ENCODE peak calls at places on chromosomes 16 and 17, in four cellular contexts. V is fibroblast of lung, E is GM23248, C is IMR-90. R is an unnamed sample.

GRCh38 chr17:72677714-72678390 is 414.6 kb downstream of the SLC39A11 start:
- DNase-seq in V (no peak), E (peak), C (peak), R (no peak)

GRCh38 chr17:66438101-66438500 is 135.7 kb downstream of the PRKCA start:
- DNase-seq in V (no peak), E (no peak), C (no peak), R (peak)

GRCh38 chr16:84597518-84598390 is 20.1 kb downstream of the COTL1 start:
- DNase-seq in V (peak), E (no peak), C (no peak), R (peak)

GRCh38 chr16:89200850-89201466 is 621 bp upstream of the SLC22A31 start:
- DNase-seq in V (no peak), E (no peak), C (no peak), R (no peak)

GRCh38 chr16:19095699-19096098 is 18.1 kb upstream of the ITPRIPL2 start:
- DNase-seq in V (no peak), E (no peak), C (no peak), R (peak)

GRCh38 chr17:21033350-21033749 is 9.5 kb downstream of the USP22 start:
- DNase-seq in V (peak), E (peak), C (peak), R (no peak)

GRCh38 chr17:83176272-83176955 is 97.0 kb downstream of the METRNL start:
- DNase-seq in V (no peak), E (no peak), C (no peak), R (no peak)

GRCh38 chr16:83215417-83216001 is 588.7 kb downstream of the CDH13 start:
- DNase-seq in V (peak), E (peak), C (peak), R (peak)

GRCh38 chr16:69773255-69773947 is 11.3 kb downstream of the WWP2 start:
- DNase-seq in V (no peak), E (no peak), C (no peak), R (peak)

GRCh38 chr16:1857433-1858097 is 14.4 kb downstream of the MEIOB start:
- DNase-seq in V (no peak), E (no peak), C (no peak), R (no peak)

GRCh38 chr17:53736516-53737274 is 86.0 kb upstream of the KIF2B start:
- DNase-seq in V (no peak), E (no peak), C (no peak), R (no peak)

GRCh38 chr16:4795181-4795827 is at the start of gene SMIM22:
- DNase-seq in V (no peak), E (no peak), C (no peak), R (no peak)

GRCh38 chr16:14307059-14307531 is 236.0 kb downstream of the MRTFB start:
- DNase-seq in V (no peak), E (peak), C (no peak), R (peak)

GRCh38 chr16:75818491-75818890 is 92.2 kb upstream of the CPHXL start:
- DNase-seq in V (no peak), E (peak), C (no peak), R (no peak)

GRCh38 chr17:50683434-50684287 is 24.1 kb downstream of the ANKRD40 start:
- DNase-seq in V (no peak), E (no peak), C (no peak), R (no peak)

GRCh38 chr16:23497543-23497868 is 12.8 kb downstream of the GGA2 start:
- DNase-seq in V (no peak), E (no peak), C (no peak), R (no peak)

GRCh38 chr17:68197091-68197996 is 50.5 kb upstream of the AMZ2 start:
- DNase-seq in V (no peak), E (no peak), C (no peak), R (peak)

GRCh38 chr17:76696763-76697701 is 13.7 kb downstream of the MXRA7 start:
- DNase-seq in V (no peak), E (peak), C (no peak), R (no peak)

GRCh38 chr17:11705111-11705510 is 106.8 kb downstream of the DNAH9 start:
- DNase-seq in V (no peak), E (no peak), C (no peak), R (no peak)

GRCh38 chr17:3534881-3535252 is 22.7 kb downstream of the TRPV3 start:
- DNase-seq in V (peak), E (peak), C (peak), R (peak)

GRCh38 chr17:8117980-8118768 is at the start of gene ALOXE3:
- DNase-seq in V (peak), E (peak), C (peak), R (no peak)

GRCh38 chr16:28923652-28924398 is 1.2 kb downstream of the RABEP2 start:
- DNase-seq in V (no peak), E (no peak), C (no peak), R (peak)

GRCh38 chr16:1647904-1648303 is 30.2 kb upstream of the JPT2 start:
- DNase-seq in V (no peak), E (no peak), C (no peak), R (no peak)

GRCh38 chr17:34361478-34362061 is 1.5 kb downstream of the CCL1 start:
- DNase-seq in V (peak), E (peak), C (peak), R (peak)

GRCh38 chr17:56045907-56046306 is 107.4 kb upstream of the ANKFN1 start:
- DNase-seq in V (no peak), E (no peak), C (no peak), R (no peak)
- H2AFZ ChIP-seq in V (no peak), E (no peak), C (no peak), R (no peak)

DNA sequence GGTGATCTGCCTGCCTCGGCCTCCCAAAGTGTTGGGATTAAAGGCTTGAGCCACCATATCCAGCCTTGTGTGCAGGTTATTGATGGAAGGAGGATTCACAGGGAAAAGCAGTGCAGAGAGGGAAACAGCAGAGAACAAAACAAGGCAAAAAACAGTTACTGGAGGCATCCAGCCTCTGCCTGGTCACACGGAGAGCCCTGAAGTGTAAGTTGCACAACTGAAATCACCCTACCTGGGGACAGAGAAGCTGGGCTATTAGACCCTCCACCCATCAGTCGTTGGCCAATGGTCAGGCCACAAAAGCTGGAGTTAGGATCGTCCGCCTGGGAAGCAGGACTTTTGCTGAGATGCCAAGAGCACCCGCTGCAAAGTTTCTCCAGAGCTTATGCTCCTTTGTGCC is 57.9 kb upstream of the BCO1 start:
- DNase-seq in V (no peak), E (no peak), C (no peak), R (no peak)
- H3K4me3 ChIP-seq in V (peak), E (no peak), C (no peak), R (no peak)

GRCh38 chr16:73730496-73731090 is 566.0 kb upstream of the PSMD7 start:
- DNase-seq in V (no peak), E (no peak), C (no peak), R (no peak)
- H2AFZ ChIP-seq in V (no peak), E (no peak), C (no peak), R (no peak)

DNA sequence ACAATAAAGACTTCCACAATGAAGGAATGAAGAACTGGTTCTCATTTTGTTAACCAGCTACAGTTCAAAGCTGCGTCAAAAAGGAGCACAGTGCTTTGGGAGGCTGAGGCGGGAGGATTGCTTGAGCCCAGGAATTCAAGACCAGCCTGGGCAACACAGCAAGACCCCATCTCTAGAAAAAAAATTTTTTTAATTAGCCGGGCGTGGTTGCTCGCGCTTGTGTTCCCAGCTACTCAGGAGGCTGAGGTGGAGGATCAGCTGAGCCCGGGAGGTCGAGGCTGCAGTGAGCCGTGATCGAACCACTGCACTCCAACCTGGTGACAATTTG is 764 bp upstream of the SLC6A4 start:
- DNase-seq in V (no peak), E (no peak), C (no peak), R (no peak)
- H3K4me3 ChIP-seq in V (peak), E (peak), C (no peak), R (no peak)

GRCh38 chr17:41067281-41067680 is 1.6 kb upstream of the KRTAP2-4 start:
- DNase-seq in V (no peak), E (peak), C (peak), R (no peak)

GRCh38 chr17:41065829-41066624 is at the start of gene KRTAP2-4:
- DNase-seq in V (peak), E (peak), C (peak), R (no peak)

GRCh38 chr17:41063449-41063848 is 2.2 kb downstream of the KRTAP2-4 start:
- DNase-seq in V (no peak), E (no peak), C (no peak), R (no peak)

GRCh38 chr17:41061969-41062368 is 2.1 kb upstream of the KRTAP2-3 start:
- DNase-seq in V (peak), E (peak), C (peak), R (no peak)

GRCh38 chr17:41064301-41064700 is 1.4 kb downstream of the KRTAP2-4 start:
- DNase-seq in V (no peak), E (no peak), C (no peak), R (no peak)
- H2AFZ ChIP-seq in V (no peak), E (no peak), C (no peak), R (no peak)

GRCh38 chr17:79779088-79779529 is 1.2 kb downstream of the CBX2 start:
- DNase-seq in V (no peak), E (no peak), C (no peak), R (no peak)

GRCh38 chr17:79781012-79781665 is 3.2 kb downstream of the CBX2 start:
- DNase-seq in V (no peak), E (no peak), C (no peak), R (no peak)

GRCh38 chr17:79777844-79778503 is at the start of gene CBX2:
- DNase-seq in V (peak), E (peak), C (peak), R (peak)

GRCh38 chr17:79778504-79779087 is 648 bp downstream of the CBX2 start:
- DNase-seq in V (no peak), E (no peak), C (no peak), R (peak)

DNA sequence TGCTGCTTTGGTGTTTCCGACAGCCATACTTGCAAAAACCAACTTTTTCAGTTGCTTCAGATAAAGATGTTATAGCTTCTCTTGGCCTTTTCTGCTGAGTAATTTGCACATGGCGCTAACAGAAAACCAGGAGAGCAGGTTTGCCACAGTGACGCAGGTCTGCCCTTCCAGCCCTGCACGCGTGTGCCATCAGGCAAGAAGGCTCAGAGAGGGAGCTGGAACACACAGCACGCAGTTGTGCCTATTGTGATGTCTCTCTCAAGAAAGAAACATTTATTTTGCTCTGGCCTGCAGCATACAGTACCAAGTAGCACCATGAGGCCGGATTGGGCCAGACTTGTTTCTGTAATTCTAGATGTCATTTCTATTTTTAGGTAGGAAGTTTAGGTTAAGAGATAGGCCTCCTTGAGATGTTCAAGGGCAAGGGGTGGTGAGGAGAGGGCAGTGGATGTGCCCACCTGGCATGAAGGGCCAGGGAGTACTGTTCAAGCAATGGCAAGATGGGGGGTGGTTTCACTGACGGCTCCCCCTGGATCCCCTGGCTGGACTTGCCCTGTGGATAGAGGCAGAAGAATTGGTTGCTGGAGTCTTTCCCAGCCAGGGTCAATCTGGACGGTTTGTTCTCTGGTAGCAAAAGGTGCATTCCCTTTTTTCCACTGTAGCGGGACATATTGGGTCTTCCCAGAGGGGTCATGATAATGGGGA is 1.9 kb downstream of the CBX2 start:
- DNase-seq in V (no peak), E (no peak), C (no peak), R (no peak)
- H3K4me3 ChIP-seq in V (no peak), E (no peak), C (no peak), R (no peak)

GRCh38 chr17:78269893-78270490 is 38.6 kb downstream of the TMEM235 start:
- DNase-seq in V (no peak), E (no peak), C (no peak), R (no peak)
- H2AFZ ChIP-seq in V (no peak), E (no peak), C (no peak), R (no peak)

DNA sequence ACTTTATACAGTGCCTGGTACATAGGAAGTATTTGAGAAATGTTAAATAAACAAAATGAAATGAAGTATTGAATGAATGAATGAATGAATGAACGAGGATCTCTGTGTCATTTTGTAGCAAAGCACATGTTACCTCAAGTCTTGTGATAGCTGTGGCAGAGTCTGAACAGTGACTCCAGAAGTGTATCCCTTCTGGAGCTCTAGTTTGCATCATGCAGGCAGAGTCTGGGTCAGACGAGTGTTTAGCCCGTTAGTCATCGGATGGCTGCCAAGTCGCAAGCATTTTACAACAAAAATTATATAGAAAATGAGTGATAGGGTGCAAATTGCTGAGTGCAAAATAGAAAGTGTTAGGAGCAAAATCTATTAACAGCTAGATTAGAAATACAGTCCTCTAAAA is 113.2 kb downstream of the FTO start:
- DNase-seq in V (peak), E (peak), C (peak), R (no peak)
- H3K4me3 ChIP-seq in V (no peak), E (peak), C (no peak), R (no peak)

DNA sequence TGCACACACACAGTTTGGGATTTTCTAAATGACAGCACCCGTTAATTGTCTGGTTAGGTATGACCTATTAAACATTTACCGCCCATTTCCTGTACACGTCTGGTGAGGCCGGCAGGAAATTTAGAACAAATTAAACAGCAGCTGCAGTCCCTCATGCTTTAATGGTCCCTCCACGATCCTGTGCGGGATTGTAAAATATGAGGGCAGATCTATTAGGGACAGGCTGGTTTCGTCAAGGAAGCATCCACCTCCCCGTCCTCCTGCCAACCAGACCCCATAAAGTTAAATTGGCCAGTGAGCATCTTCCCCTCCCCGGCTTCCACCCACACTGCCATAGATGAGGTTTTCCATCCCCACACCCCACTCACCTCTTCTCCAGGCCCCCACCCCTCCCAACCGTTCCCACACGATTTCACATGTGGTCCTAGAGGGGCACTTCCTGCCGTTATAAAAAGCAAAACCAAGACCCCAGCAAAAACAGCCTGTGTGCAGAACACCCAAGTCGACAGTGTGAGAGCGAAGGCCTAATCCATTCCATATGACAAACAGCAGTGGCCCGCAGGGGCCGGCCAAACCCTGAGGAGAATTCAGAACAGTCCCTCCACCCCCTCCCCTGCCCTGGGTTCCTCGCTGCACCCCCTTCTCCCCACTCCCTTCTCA is 331.9 kb downstream of the FOXL1 start:
- DNase-seq in V (no peak), E (no peak), C (no peak), R (no peak)
- H2AFZ ChIP-seq in V (no peak), E (no peak), C (no peak), R (no peak)

R was measured in Karpas-422.